ENCODE peak calls at places on chromosomes 3 and 15, in seven cellular contexts. Y, U, W, G, J, S and R are unnamed samples.

GRCh38 chr15:66170042-66170441 is 83.5 kb downstream of the MEGF11 start:
- DNase-seq in W (no peak), J (no peak), Y (no peak), S (no peak), G (no peak), U (no peak), R (no peak)

GRCh38 chr15:65044724-65045481 is at the start of gene SLC51B:
- DNase-seq in G (no peak), S (no peak), J (no peak), U (no peak), W (peak), Y (no peak), R (no peak)

GRCh38 chr3:150237490-150237889 is 170.6 kb upstream of the TSC22D2 start:
- DNase-seq in S (no peak), J (no peak), Y (peak), G (no peak), U (peak), W (no peak), R (no peak)

GRCh38 chr3:130700541-130700940 is 46.1 kb downstream of the PIK3R4 start:
- DNase-seq in Y (no peak), J (no peak), U (peak), G (no peak), W (no peak), S (no peak), R (no peak)

GRCh38 chr3:188233320-188233719 is 79.4 kb downstream of the LPP start:
- DNase-seq in S (no peak), W (no peak), Y (no peak), U (peak), G (no peak), J (no peak), R (no peak)

GRCh38 chr3:87996845-87997244 is 62.0 kb downstream of the CGGBP1 start:
- DNase-seq in S (no peak), Y (no peak), U (no peak), G (no peak), J (no peak), W (no peak), R (no peak)

GRCh38 chr3:14345496-14346150 is 56.8 kb upstream of the SLC6A6 start:
- DNase-seq in J (no peak), S (no peak), W (no peak), G (no peak), Y (no peak), U (no peak), R (no peak)

GRCh38 chr15:55796321-55796965 is 53.5 kb upstream of the PRTG start:
- DNase-seq in W (no peak), S (no peak), Y (no peak), U (no peak), J (no peak), G (no peak), R (no peak)

DNA sequence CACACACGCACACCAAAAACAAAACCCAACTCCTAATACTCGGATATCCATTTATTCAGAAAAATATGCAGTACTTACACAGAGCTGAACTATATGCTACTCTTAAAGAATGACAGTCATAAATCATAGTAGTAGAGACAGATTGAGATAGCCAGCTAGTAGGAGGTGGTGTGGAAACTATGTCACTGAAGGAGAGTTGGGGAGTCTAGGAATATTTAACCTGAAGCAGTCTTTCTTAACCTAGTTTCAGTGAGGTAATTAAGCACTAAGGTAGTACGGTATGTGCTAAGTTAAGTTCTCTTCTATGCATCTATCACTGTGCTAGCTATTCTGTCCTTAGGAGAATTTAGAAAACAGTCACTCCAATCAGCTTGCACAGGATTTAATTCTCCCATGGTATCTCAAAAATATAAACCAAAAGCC is 54.2 kb downstream of the ANKRD28 start:
- DNase-seq in G (no peak), Y (no peak), S (no peak), U (no peak), J (no peak), W (no peak), R (no peak)
- TF ChIP-seq CTCF in G (no peak), Y (no peak), S (no peak), U (no peak), J (no peak), W (no peak), R (no peak)

DNA sequence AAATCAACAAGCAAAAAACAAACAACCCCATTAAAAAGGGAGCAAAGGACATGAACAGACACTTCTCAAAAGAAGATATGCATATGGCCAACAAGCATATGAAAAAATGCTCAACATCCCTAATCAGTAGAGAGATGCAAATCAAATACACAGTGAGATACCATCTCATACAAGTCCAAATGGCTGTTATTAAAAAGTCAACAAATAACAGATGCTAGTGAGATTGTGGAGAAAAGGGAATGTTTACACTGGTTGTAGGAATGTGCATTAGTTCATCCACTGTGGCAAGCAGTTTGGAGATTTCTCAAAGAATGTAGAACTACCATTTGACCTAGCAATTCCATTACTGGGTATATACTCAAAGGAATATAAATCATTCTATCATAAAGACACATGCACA is 44.5 kb downstream of the RIOX2 start:
- DNase-seq in S (no peak), J (no peak), W (no peak), U (no peak), G (no peak), Y (no peak), R (no peak)
- TF ChIP-seq POLR2AphosphoS5 in S (no peak), J (no peak), W (no peak), U (no peak), G (no peak), Y (no peak), R (no peak)

GRCh38 chr3:168094877-168095610 is 680 bp downstream of the GOLIM4 start:
- DNase-seq in J (peak), G (peak), Y (peak), W (peak), S (peak), U (peak), R (peak)
- TF ChIP-seq CTCF in J (peak), G (no peak), Y (no peak), W (no peak), S (peak), U (no peak), R (no peak)

GRCh38 chr3:187139126-187139894 is at the start of gene RPL39L:
- DNase-seq in U (peak), S (peak), J (peak), W (peak), Y (no peak), G (peak), R (peak)
- TF ChIP-seq POLR2AphosphoS5 in U (peak), S (peak), J (peak), W (no peak), Y (no peak), G (peak), R (peak)

DNA sequence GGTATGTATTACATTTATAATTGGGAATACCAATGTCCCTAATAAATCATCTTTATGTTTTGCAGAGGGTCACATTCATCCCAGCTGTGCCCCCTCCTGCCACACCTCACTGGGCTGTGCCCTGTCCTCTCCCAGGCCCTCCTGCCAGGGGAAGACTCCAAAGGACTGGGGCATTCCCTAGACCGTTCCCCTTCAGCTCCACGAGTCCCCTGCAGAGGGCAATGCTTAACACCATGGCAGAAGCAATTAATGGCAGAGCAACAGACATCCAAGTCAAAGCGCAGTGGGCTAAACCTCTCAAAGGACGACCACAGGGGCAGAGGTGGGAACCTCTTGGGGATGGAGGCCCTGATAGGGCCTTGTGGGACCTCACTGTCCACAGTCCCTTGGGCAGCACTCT is 71.3 kb upstream of the SEC13 start:
- DNase-seq in Y (no peak), U (no peak), S (no peak), G (peak), W (no peak), J (no peak), R (no peak)
- TF ChIP-seq CTCF in Y (no peak), U (no peak), S (no peak), G (peak), W (no peak), J (no peak), R (no peak)

GRCh38 chr3:112640864-112641751 is at the start of gene CCDC80:
- DNase-seq in Y (peak), J (no peak), U (peak), S (no peak), G (peak), W (no peak), R (no peak)
- TF ChIP-seq POLR2AphosphoS5 in Y (peak), J (peak), U (peak), S (no peak), G (peak), W (no peak), R (peak)